ENCODE peak calls at places on chromosomes 2 and 18, in four cellular contexts. One of them, this sample, is unnamed.

GRCh38 chr18:56575819-56576663 is 62.4 kb downstream of the TXNL1 start:
- DNase-seq in PC-9: no peak
- DNase-seq in NCI-H1105: peak
- DNase-seq in NCI-H2107: peak
- DNase-seq in this sample: no peak

GRCh38 chr2:41496908-41497307 is 550.9 kb upstream of the PKDCC start:
- DNase-seq in PC-9: no peak
- DNase-seq in NCI-H2107: no peak
- DNase-seq in NCI-H1105: no peak
- DNase-seq in this sample: no peak

GRCh38 chr2:122421777-122422176 is 666.3 kb downstream of the TSN start:
- DNase-seq in NCI-H1105: no peak
- DNase-seq in NCI-H2107: no peak
- DNase-seq in PC-9: no peak
- DNase-seq in this sample: no peak

GRCh38 chr2:238169708-238170251 is 11.0 kb downstream of the ERFE start:
- DNase-seq in NCI-H1105: no peak
- DNase-seq in PC-9: peak
- DNase-seq in NCI-H2107: no peak
- DNase-seq in this sample: no peak

GRCh38 chr2:228731517-228731916 is 539.6 kb downstream of the PID1 start:
- DNase-seq in NCI-H2107: no peak
- DNase-seq in PC-9: no peak
- DNase-seq in NCI-H1105: no peak
- DNase-seq in this sample: no peak

GRCh38 chr2:43846140-43846793 is 7.5 kb downstream of the ABCG8 start:
- DNase-seq in PC-9: no peak
- DNase-seq in NCI-H1105: no peak
- DNase-seq in NCI-H2107: no peak
- DNase-seq in this sample: no peak

GRCh38 chr2:205461678-205462665 is 220.3 kb upstream of the NRP2 start:
- DNase-seq in NCI-H2107: no peak
- DNase-seq in NCI-H1105: no peak
- DNase-seq in PC-9: no peak
- DNase-seq in this sample: no peak

GRCh38 chr2:233371608-233372007 is 17.3 kb downstream of the DGKD start:
- DNase-seq in NCI-H1105: no peak
- DNase-seq in NCI-H2107: no peak
- DNase-seq in PC-9: no peak
- DNase-seq in this sample: no peak

GRCh38 chr2:47129191-47129711 is 25.9 kb downstream of the STPG4 start:
- DNase-seq in NCI-H1105: no peak
- DNase-seq in NCI-H2107: no peak
- DNase-seq in PC-9: no peak
- DNase-seq in this sample: no peak

GRCh38 chr2:108928660-108929377 is 60.2 kb downstream of the EDAR start:
- DNase-seq in PC-9: no peak
- DNase-seq in NCI-H1105: no peak
- DNase-seq in NCI-H2107: no peak
- DNase-seq in this sample: no peak

GRCh38 chr2:48316753-48317750 is 212.9 kb upstream of the STON1 start:
- DNase-seq in NCI-H1105: no peak
- DNase-seq in PC-9: no peak
- DNase-seq in NCI-H2107: no peak
- DNase-seq in this sample: no peak